ENCODE peak calls at places on chromosomes 6 and 20, in four cellular contexts. F, J, C and R are unnamed samples.

GRCh38 chr6:78614961-78615360 is 252.4 kb upstream of the IRAK1BP1 start:
- DNase-seq in F (no peak), J (peak; percentile 4), C (no peak), R (no peak)

GRCh38 chr6:90169328-90169886 is 127.2 kb downstream of the BACH2 start:
- DNase-seq in F (no peak), J (no peak), C (no peak), R (no peak)

GRCh38 chr20:38007526-38007925 is 25.7 kb downstream of the TTI1 start:
- DNase-seq in F (no peak), J (no peak), C (no peak), R (no peak)

GRCh38 chr6:106163446-106163965 is 77.4 kb downstream of the PRDM1 start:
- DNase-seq in F (no peak), J (peak; percentile 69), C (no peak), R (peak; percentile 50)

GRCh38 chr20:63374532-63374931 is 13.4 kb upstream of the CHRNA4 start:
- DNase-seq in F (no peak), J (no peak), C (no peak), R (no peak)

GRCh38 chr6:113182370-113183141 is 674.6 kb upstream of the MARCKS start:
- DNase-seq in F (peak; percentile 2), J (no peak), C (no peak), R (no peak)

GRCh38 chr6:2434116-2434515 is 188.7 kb upstream of the GMDS start:
- DNase-seq in F (no peak), J (no peak), C (no peak), R (no peak)

GRCh38 chr6:7911345-7911725 is 747 bp upstream of the TXNDC5 start:
- DNase-seq in F (no peak), J (no peak), C (no peak), R (peak; percentile 25)

GRCh38 chr6:67131827-67132226 is 1424.8 kb upstream of the EYS start:
- DNase-seq in F (no peak), J (no peak), C (no peak), R (no peak)

GRCh38 chr6:150610584-150610983 is 10.9 kb downstream of the PLEKHG1 start:
- DNase-seq in F (no peak), J (no peak), C (no peak), R (no peak)

GRCh38 chr6:85856235-85856634 is 213.5 kb upstream of the SYNCRIP start:
- DNase-seq in F (no peak), J (no peak), C (no peak), R (no peak)

GRCh38 chr20:46545077-46545826 is 5.2 kb downstream of the OCSTAMP start:
- DNase-seq in F (no peak), J (no peak), C (no peak), R (no peak)

GRCh38 chr6:161138545-161139303 is 135.1 kb downstream of the AGPAT4 start:
- DNase-seq in F (no peak), J (no peak), C (no peak), R (peak; percentile 37)

GRCh38 chr6:167730441-167730840 is 96.3 kb upstream of the AFDN start:
- DNase-seq in F (no peak), J (no peak), C (no peak), R (no peak)

GRCh38 chr6:138255443-138255842 is 37.2 kb upstream of the PBOV1 start:
- DNase-seq in F (no peak), J (no peak), C (no peak), R (no peak)

GRCh38 chr20:9510926-9511325 is 3.5 kb upstream of the LAMP5 start:
- DNase-seq in F (no peak), J (peak; percentile 66), C (no peak), R (no peak)

GRCh38 chr6:167329014-167329413 is 4.1 kb downstream of the TTLL2 start:
- DNase-seq in F (no peak), J (no peak), C (peak; percentile 4), R (peak; percentile 41)

GRCh38 chr20:11207749-11208502 is 534.1 kb upstream of the JAG1 start:
- DNase-seq in F (peak; percentile 76), J (no peak), C (no peak), R (no peak)

GRCh38 chr6:89597988-89598387 is 40.6 kb downstream of the LYRM2 start:
- DNase-seq in F (peak; percentile 64), J (no peak), C (no peak), R (peak; percentile 54)

GRCh38 chr6:20034408-20034769 is 177.9 kb downstream of the MBOAT1 start:
- DNase-seq in F (no peak), J (no peak), C (peak; percentile 38), R (no peak)

GRCh38 chr6:14207493-14207892 is 89.9 kb downstream of the CD83 start:
- DNase-seq in F (no peak), J (no peak), C (no peak), R (no peak)

GRCh38 chr6:89597372-89597771 is 41.2 kb downstream of the LYRM2 start:
- DNase-seq in F (no peak), J (no peak), C (no peak), R (no peak)

GRCh38 chr20:46021361-46022359 is 7.4 kb upstream of the SLC12A5 start:
- DNase-seq in F (peak; percentile 69), J (no peak), C (peak; percentile 96), R (peak; percentile 97)

GRCh38 chr6:73519943-73520687 is 717 bp downstream of the EEF1A1 start:
- DNase-seq in F (peak; percentile 59), J (no peak), C (peak; percentile 64), R (peak; percentile 57)

GRCh38 chr6:109595998-109596397 is 95.0 kb downstream of the AK9 start:
- DNase-seq in F (peak; percentile 26), J (no peak), C (no peak), R (peak; percentile 66)

GRCh38 chr6:79878142-79878748 is 69.1 kb downstream of the ELOVL4 start:
- DNase-seq in F (no peak), J (no peak), C (no peak), R (no peak)

GRCh38 chr6:130018830-130019795 is 732 bp downstream of the L3MBTL3 start:
- DNase-seq in F (no peak), J (no peak), C (peak; percentile 44), R (peak; percentile 56)

GRCh38 chr6:19602614-19603013 is 234.6 kb upstream of the ID4 start:
- DNase-seq in F (no peak), J (no peak), C (no peak), R (no peak)

GRCh38 chr20:64223526-64224067 is 32.0 kb upstream of the PCMTD2 start:
- DNase-seq in F (peak; percentile 67), J (no peak), C (peak; percentile 80), R (peak; percentile 92)

GRCh38 chr6:47057830-47058540 is 15.9 kb upstream of the ADGRF1 start:
- DNase-seq in F (peak; percentile 45), J (no peak), C (no peak), R (no peak)

GRCh38 chr6:166586424-166587156 is at the start of gene RAMACL:
- DNase-seq in F (no peak), J (peak; percentile 52), C (peak; percentile 88), R (peak; percentile 79)

GRCh38 chr6:15922510-15923307 is 206.2 kb upstream of the MYLIP start:
- DNase-seq in F (peak; percentile 46), J (no peak), C (peak; percentile 77), R (no peak)

GRCh38 chr6:154572592-154572991 is 62.1 kb upstream of the CNKSR3 start:
- DNase-seq in F (no peak), J (no peak), C (no peak), R (no peak)

GRCh38 chr6:17656092-17656491 is 50.6 kb downstream of the NUP153 start:
- DNase-seq in F (peak; percentile 12), J (no peak), C (no peak), R (no peak)
- H3K36me3 ChIP-seq in F (peaks cover 83% of the 10 kb centered on the region), J (peaks cover 13% of the 10 kb centered on the region), C (peaks cover 92% of the 10 kb centered on the region), R (peaks cover 29% of the 10 kb centered on the region)

GRCh38 chr20:50519036-50519780 is 9.0 kb downstream of the PTPN1 start:
- DNase-seq in F (no peak), J (no peak), C (no peak), R (no peak)

GRCh38 chr20:50521221-50521642 is 11.0 kb downstream of the PTPN1 start:
- DNase-seq in F (no peak), J (no peak), C (no peak), R (no peak)

GRCh38 chr20:50520222-50520877 is 10.2 kb downstream of the PTPN1 start:
- DNase-seq in F (no peak), J (no peak), C (no peak), R (no peak)

GRCh38 chr20:50523552-50524167 is 13.5 kb downstream of the PTPN1 start:
- DNase-seq in F (no peak), J (no peak), C (no peak), R (no peak)

DNA sequence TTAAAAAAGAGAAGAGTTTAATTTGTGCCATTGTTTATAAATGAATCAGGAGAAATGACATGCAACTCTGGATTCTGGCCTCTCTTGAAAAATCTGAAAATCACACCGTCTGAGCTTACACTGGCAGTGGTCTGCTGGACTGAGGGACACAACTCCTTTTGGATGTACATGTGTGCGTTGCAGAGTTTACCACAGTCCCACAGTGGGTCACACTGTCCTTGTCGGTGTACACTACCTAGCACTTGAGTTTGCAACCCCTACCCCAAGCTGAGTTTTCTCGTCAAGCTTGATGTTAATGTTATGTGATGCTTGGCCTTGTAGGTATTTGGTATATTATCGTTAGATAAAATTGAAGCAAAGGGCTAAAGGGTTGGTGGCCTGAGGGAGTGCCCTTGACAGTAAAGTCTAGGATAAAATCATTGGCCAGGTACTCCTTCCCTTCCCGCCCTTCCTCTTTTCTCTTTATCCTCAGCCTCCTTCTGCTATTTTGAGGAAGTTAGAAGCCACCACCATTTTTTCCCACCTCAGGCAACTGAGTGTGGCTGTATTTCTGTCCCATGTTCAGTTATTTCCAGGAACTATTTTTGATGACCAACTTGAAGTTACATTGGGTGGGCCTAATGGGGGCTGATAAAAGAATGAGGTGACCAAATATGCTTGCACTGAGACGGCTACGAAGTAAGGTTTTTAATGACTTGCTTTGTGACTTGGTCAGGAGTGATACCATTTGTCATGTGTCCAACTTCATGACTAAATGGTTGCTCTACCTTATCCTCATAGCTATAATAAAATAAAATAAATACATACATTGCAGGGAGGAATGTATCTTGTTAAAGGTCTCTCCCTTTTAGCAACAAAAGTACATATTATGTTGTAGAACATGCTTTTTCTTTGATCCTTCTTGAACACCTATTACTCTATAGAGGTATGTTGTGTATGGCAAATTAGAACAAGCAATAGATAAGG is 11.8 kb downstream of the PTPN1 start:
- DNase-seq in F (no peak), J (no peak), C (no peak), R (no peak)
- H3K4me1 ChIP-seq in F (peaks cover 30% of the 10 kb centered on the region), J (peaks cover 68% of the 10 kb centered on the region), C (peaks cover 47% of the 10 kb centered on the region), R (peaks cover 25% of the 10 kb centered on the region)

GRCh38 chr6:33931799-33932198 is 128.0 kb upstream of the MLN start:
- DNase-seq in F (no peak), J (no peak), C (no peak), R (no peak)
- TF ChIP-seq JUNB in F (no peak), J (no peak), C (no peak), R (no peak)

GRCh38 chr20:41074441-41074840 is 45.8 kb downstream of the TOP1 start:
- DNase-seq in F (no peak), J (no peak), C (no peak), R (no peak)

GRCh38 chr20:41072919-41073318 is 44.3 kb downstream of the TOP1 start:
- DNase-seq in F (no peak), J (no peak), C (no peak), R (no peak)

GRCh38 chr20:41079066-41079465 is 50.4 kb downstream of the TOP1 start:
- DNase-seq in F (no peak), J (no peak), C (no peak), R (no peak)

GRCh38 chr20:41078329-41078728 is 49.7 kb downstream of the TOP1 start:
- DNase-seq in F (peak; percentile 77), J (peak; percentile 21), C (no peak), R (peak; percentile 35)

DNA sequence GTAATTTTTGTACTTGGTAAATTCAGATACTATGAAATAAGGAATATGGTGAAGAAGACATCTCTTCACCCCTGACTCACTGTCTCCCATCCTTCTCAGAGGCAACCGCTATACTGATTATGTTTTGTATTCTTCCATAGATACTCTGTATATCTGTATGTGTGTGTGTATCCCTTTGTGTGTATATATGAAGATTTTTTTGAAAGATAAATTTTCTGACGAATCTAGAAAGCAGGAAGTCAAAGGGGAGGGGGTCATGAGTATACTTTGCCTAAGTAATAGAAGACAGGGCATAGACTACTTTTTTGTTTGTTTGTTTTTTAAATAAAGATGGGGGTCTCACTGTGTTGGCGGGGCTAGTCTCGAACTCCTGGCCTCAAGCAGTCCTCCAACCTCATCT is 48.2 kb downstream of the TOP1 start:
- DNase-seq in F (no peak), J (no peak), C (no peak), R (no peak)
- H3K36me3 ChIP-seq in F (peaks cover 72% of the 10 kb centered on the region), J (peaks cover 11% of the 10 kb centered on the region), C (peaks cover 60% of the 10 kb centered on the region), R (peaks cover 11% of the 10 kb centered on the region)